ENCODE peak calls at places on chromosomes 16 and 17, in five cellular contexts. T is AG10803; Z is heart right ventricle; K is CD4-positive, alpha-beta T cell; F is cardiac muscle cell. E is an unnamed sample.
A peak's percentile ranks its signal among the peaks of the same experiment; 100 is the strongest.

GRCh38 chr17:22469941-22470340 is 777.6 kb downstream of the KCNJ18 start:
- DNase-seq in Z (no peak), K (no peak), T (no peak), F (no peak), E (no peak)

GRCh38 chr16:56389554-56389953 is 35.8 kb downstream of the AMFR start:
- DNase-seq in Z (no peak), T (peak; percentile 97), F (no peak), K (no peak), E (no peak)

GRCh38 chr16:86697715-86698114 is 119.4 kb downstream of the FOXL1 start:
- DNase-seq in T (no peak), K (no peak), F (no peak), Z (no peak), E (no peak)

GRCh38 chr17:83145831-83146230 is 66.4 kb downstream of the METRNL start:
- DNase-seq in K (no peak), F (no peak), T (no peak), Z (no peak), E (no peak)

GRCh38 chr17:1203111-1203966 is 23.6 kb upstream of the ABR start:
- DNase-seq in F (peak; percentile 68), Z (peak; percentile 67), T (peak; percentile 50), K (peak; percentile 26), E (peak; percentile 74)

GRCh38 chr16:88619859-88620655 is 18.3 kb upstream of the IL17C start:
- DNase-seq in T (no peak), Z (no peak), F (no peak), K (peak; percentile 59), E (no peak)

GRCh38 chr16:50535506-50536257 is 12.5 kb upstream of the NKD1 start:
- DNase-seq in T (no peak), K (no peak), F (no peak), Z (no peak), E (no peak)

GRCh38 chr17:27384261-27384701 is 72.0 kb upstream of the KSR1 start:
- DNase-seq in K (no peak), F (no peak), T (peak; percentile 97), Z (peak; percentile 67), E (no peak)

GRCh38 chr17:4327638-4328037 is 38.8 kb downstream of the UBE2G1 start:
- DNase-seq in T (peak; percentile 81), Z (no peak), K (no peak), F (no peak), E (no peak)

GRCh38 chr17:16473286-16474011 is 18.5 kb downstream of the LRRC75A start:
- DNase-seq in Z (no peak), F (no peak), T (no peak), K (no peak), E (no peak)

GRCh38 chr16:3581392-3581791 is 4.2 kb upstream of the NLRC3 start:
- DNase-seq in Z (no peak), F (no peak), T (no peak), K (no peak), E (no peak)

GRCh38 chr17:82257473-82257872 is 16.0 kb downstream of the CSNK1D start:
- DNase-seq in F (no peak), Z (no peak), K (peak; percentile 38), T (no peak), E (peak; percentile 50)

GRCh38 chr16:65547799-65548446 is 426.1 kb upstream of the CDH11 start:
- DNase-seq in Z (no peak), K (no peak), F (peak; percentile 54), T (peak; percentile 100), E (no peak)

GRCh38 chr17:12178644-12179330 is 158.1 kb downstream of the MAP2K4 start:
- DNase-seq in F (no peak), Z (no peak), T (no peak), K (no peak), E (no peak)

GRCh38 chr16:87821346-87822001 is 47.8 kb downstream of the SLC7A5 start:
- DNase-seq in K (no peak), Z (no peak), T (no peak), F (no peak), E (no peak)

GRCh38 chr17:42833771-42834422 is 700 bp downstream of the PSME3 start:
- DNase-seq in Z (no peak), T (no peak), K (no peak), F (no peak), E (no peak)

GRCh38 chr16:61957075-61957474 is 79.2 kb downstream of the CDH8 start:
- DNase-seq in K (no peak), T (no peak), Z (no peak), F (no peak), E (no peak)

GRCh38 chr17:65850486-65850885 is 289.0 kb upstream of the AXIN2 start:
- DNase-seq in T (peak; percentile 84), K (no peak), F (no peak), Z (no peak), E (no peak)

GRCh38 chr16:15810411-15810810 is 46.4 kb downstream of the MYH11 start:
- DNase-seq in Z (no peak), F (no peak), T (peak; percentile 58), K (no peak), E (no peak)

GRCh38 chr17:13079010-13079409 is 61.2 kb upstream of the ELAC2 start:
- DNase-seq in F (no peak), Z (no peak), T (peak; percentile 41), K (no peak), E (no peak)

GRCh38 chr16:3542601-3543373 is 34.4 kb downstream of the NLRC3 start:
- DNase-seq in Z (no peak), K (no peak), F (no peak), T (peak; percentile 42), E (no peak)

GRCh38 chr16:2005646-2006045 is 4.0 kb downstream of the ZNF598 start:
- DNase-seq in K (no peak), Z (no peak), T (peak; percentile 26), F (no peak), E (no peak)
- TF ChIP-seq CTCF in K (no peak), Z (peak; percentile 7), T (no peak), F (no peak), E (no peak)

GRCh38 chr16:84983308-84983707 is 28.0 kb downstream of the ZDHHC7 start:
- DNase-seq in F (no peak), K (no peak), Z (no peak), T (no peak), E (no peak)

GRCh38 chr16:84979516-84979915 is 31.8 kb downstream of the ZDHHC7 start:
- DNase-seq in T (no peak), Z (no peak), K (no peak), F (no peak), E (no peak)

GRCh38 chr16:84985079-84986065 is 26.0 kb downstream of the ZDHHC7 start:
- DNase-seq in T (peak; percentile 88), F (no peak), Z (no peak), K (no peak), E (no peak)

GRCh38 chr16:84986102-84986501 is 25.2 kb downstream of the ZDHHC7 start:
- DNase-seq in F (no peak), T (no peak), K (no peak), Z (no peak), E (no peak)

GRCh38 chr16:84982434-84982833 is 28.9 kb downstream of the ZDHHC7 start:
- DNase-seq in K (no peak), F (peak; percentile 23), Z (no peak), T (no peak), E (no peak)
- TF ChIP-seq CTCF in K (no peak), F (no peak), Z (peak; percentile 32), T (no peak), E (no peak)

GRCh38 chr17:32382526-32383223 is 32.7 kb downstream of the ZNF207 start:
- DNase-seq in K (no peak), T (no peak), Z (no peak), F (no peak), E (no peak)
- TF ChIP-seq CTCF in K (no peak), T (no peak), Z (no peak), F (no peak), E (no peak)

GRCh38 chr16:71340406-71340805 is 18.1 kb upstream of the CALB2 start:
- DNase-seq in K (no peak), T (no peak), Z (no peak), F (no peak), E (no peak)
- TF ChIP-seq CTCF in K (no peak), T (no peak), Z (no peak), F (no peak), E (no peak)